ENCODE peak calls at places on chromosomes 16 and 17, in nine cellular contexts. One of them, this sample, is unnamed.

GRCh38 chr17:7186241-7186640 is 7.1 kb upstream of the ASGR1 start:
- DNase-seq in right cardiac atrium: no peak
- DNase-seq in CD4-positive, alpha-beta T cell: no peak
- DNase-seq in activated CD4-positive, alpha-beta T cell treated with anti-CD3 and anti-CD28 coated beads, Interleukin-2, amount 50 U/mL, for 1 hour: no peak
- DNase-seq in T follicular helper cell: no peak
- DNase-seq in activated T-cell treated with anti-CD3 and anti-CD28 coated beads for 24 hours: no peak
- DNase-seq in renal cortical epithelial cell: no peak
- DNase-seq in activated gamma-delta T cell treated with anti-CD3 and anti-CD28 coated beads, Interleukin-2, amount 50 U/mL, for 16 hours: no peak
- DNase-seq in brain microvascular endothelial cell: no peak
- DNase-seq in this sample: peak

GRCh38 chr16:9372934-9373890 is 281.8 kb downstream of the HAPSTR1 start:
- DNase-seq in right cardiac atrium: no peak
- DNase-seq in CD4-positive, alpha-beta T cell: no peak
- DNase-seq in activated CD4-positive, alpha-beta T cell treated with anti-CD3 and anti-CD28 coated beads, Interleukin-2, amount 50 U/mL, for 1 hour: no peak
- DNase-seq in T follicular helper cell: no peak
- DNase-seq in activated T-cell treated with anti-CD3 and anti-CD28 coated beads for 24 hours: no peak
- DNase-seq in renal cortical epithelial cell: no peak
- DNase-seq in activated gamma-delta T cell treated with anti-CD3 and anti-CD28 coated beads, Interleukin-2, amount 50 U/mL, for 16 hours: no peak
- DNase-seq in brain microvascular endothelial cell: no peak
- DNase-seq in this sample: peak

GRCh38 chr16:57700801-57701551 is 6.4 kb downstream of the DRC7 start:
- DNase-seq in right cardiac atrium: no peak
- DNase-seq in CD4-positive, alpha-beta T cell: no peak
- DNase-seq in activated CD4-positive, alpha-beta T cell treated with anti-CD3 and anti-CD28 coated beads, Interleukin-2, amount 50 U/mL, for 1 hour: no peak
- DNase-seq in T follicular helper cell: no peak
- DNase-seq in activated T-cell treated with anti-CD3 and anti-CD28 coated beads for 24 hours: no peak
- DNase-seq in renal cortical epithelial cell: no peak
- DNase-seq in activated gamma-delta T cell treated with anti-CD3 and anti-CD28 coated beads, Interleukin-2, amount 50 U/mL, for 16 hours: no peak
- DNase-seq in brain microvascular endothelial cell: no peak
- DNase-seq in this sample: peak

GRCh38 chr16:27839419-27839818 is 224.1 kb downstream of the GSG1L start:
- DNase-seq in right cardiac atrium: no peak
- DNase-seq in CD4-positive, alpha-beta T cell: no peak
- DNase-seq in activated CD4-positive, alpha-beta T cell treated with anti-CD3 and anti-CD28 coated beads, Interleukin-2, amount 50 U/mL, for 1 hour: no peak
- DNase-seq in T follicular helper cell: no peak
- DNase-seq in activated T-cell treated with anti-CD3 and anti-CD28 coated beads for 24 hours: no peak
- DNase-seq in renal cortical epithelial cell: peak
- DNase-seq in activated gamma-delta T cell treated with anti-CD3 and anti-CD28 coated beads, Interleukin-2, amount 50 U/mL, for 16 hours: no peak
- DNase-seq in brain microvascular endothelial cell: peak
- DNase-seq in this sample: no peak

GRCh38 chr16:10878644-10879498 is 1.9 kb downstream of the CIITA start:
- DNase-seq in right cardiac atrium: peak
- DNase-seq in CD4-positive, alpha-beta T cell: no peak
- DNase-seq in activated CD4-positive, alpha-beta T cell treated with anti-CD3 and anti-CD28 coated beads, Interleukin-2, amount 50 U/mL, for 1 hour: no peak
- DNase-seq in T follicular helper cell: no peak
- DNase-seq in activated T-cell treated with anti-CD3 and anti-CD28 coated beads for 24 hours: no peak
- DNase-seq in renal cortical epithelial cell: peak
- DNase-seq in activated gamma-delta T cell treated with anti-CD3 and anti-CD28 coated beads, Interleukin-2, amount 50 U/mL, for 16 hours: no peak
- DNase-seq in brain microvascular endothelial cell: peak
- DNase-seq in this sample: peak

GRCh38 chr16:73189132-73189531 is 141.2 kb upstream of the ZFHX3 start:
- DNase-seq in right cardiac atrium: no peak
- DNase-seq in CD4-positive, alpha-beta T cell: no peak
- DNase-seq in activated CD4-positive, alpha-beta T cell treated with anti-CD3 and anti-CD28 coated beads, Interleukin-2, amount 50 U/mL, for 1 hour: no peak
- DNase-seq in T follicular helper cell: no peak
- DNase-seq in activated T-cell treated with anti-CD3 and anti-CD28 coated beads for 24 hours: no peak
- DNase-seq in renal cortical epithelial cell: no peak
- DNase-seq in activated gamma-delta T cell treated with anti-CD3 and anti-CD28 coated beads, Interleukin-2, amount 50 U/mL, for 16 hours: no peak
- DNase-seq in brain microvascular endothelial cell: no peak
- DNase-seq in this sample: no peak

GRCh38 chr16:79651363-79651762 is 50.8 kb upstream of the MAF start:
- DNase-seq in right cardiac atrium: peak
- DNase-seq in CD4-positive, alpha-beta T cell: no peak
- DNase-seq in activated CD4-positive, alpha-beta T cell treated with anti-CD3 and anti-CD28 coated beads, Interleukin-2, amount 50 U/mL, for 1 hour: no peak
- DNase-seq in T follicular helper cell: no peak
- DNase-seq in activated T-cell treated with anti-CD3 and anti-CD28 coated beads for 24 hours: no peak
- DNase-seq in renal cortical epithelial cell: peak
- DNase-seq in activated gamma-delta T cell treated with anti-CD3 and anti-CD28 coated beads, Interleukin-2, amount 50 U/mL, for 16 hours: no peak
- DNase-seq in brain microvascular endothelial cell: peak
- DNase-seq in this sample: no peak

GRCh38 chr17:39960406-39961053 is 2.3 kb upstream of the GSDMA start:
- DNase-seq in right cardiac atrium: no peak
- DNase-seq in CD4-positive, alpha-beta T cell: no peak
- DNase-seq in activated CD4-positive, alpha-beta T cell treated with anti-CD3 and anti-CD28 coated beads, Interleukin-2, amount 50 U/mL, for 1 hour: no peak
- DNase-seq in T follicular helper cell: no peak
- DNase-seq in activated T-cell treated with anti-CD3 and anti-CD28 coated beads for 24 hours: no peak
- DNase-seq in renal cortical epithelial cell: no peak
- DNase-seq in activated gamma-delta T cell treated with anti-CD3 and anti-CD28 coated beads, Interleukin-2, amount 50 U/mL, for 16 hours: no peak
- DNase-seq in brain microvascular endothelial cell: no peak
- DNase-seq in this sample: no peak

GRCh38 chr17:40980594-40980993 is 3.5 kb downstream of the KRT40 start:
- DNase-seq in right cardiac atrium: peak
- DNase-seq in CD4-positive, alpha-beta T cell: no peak
- DNase-seq in activated CD4-positive, alpha-beta T cell treated with anti-CD3 and anti-CD28 coated beads, Interleukin-2, amount 50 U/mL, for 1 hour: no peak
- DNase-seq in T follicular helper cell: no peak
- DNase-seq in activated T-cell treated with anti-CD3 and anti-CD28 coated beads for 24 hours: no peak
- DNase-seq in renal cortical epithelial cell: no peak
- DNase-seq in activated gamma-delta T cell treated with anti-CD3 and anti-CD28 coated beads, Interleukin-2, amount 50 U/mL, for 16 hours: no peak
- DNase-seq in brain microvascular endothelial cell: no peak
- DNase-seq in this sample: no peak

GRCh38 chr17:64115043-64115698 is 14.8 kb downstream of the ERN1 start:
- DNase-seq in right cardiac atrium: peak
- DNase-seq in CD4-positive, alpha-beta T cell: no peak
- DNase-seq in activated CD4-positive, alpha-beta T cell treated with anti-CD3 and anti-CD28 coated beads, Interleukin-2, amount 50 U/mL, for 1 hour: no peak
- DNase-seq in T follicular helper cell: no peak
- DNase-seq in activated T-cell treated with anti-CD3 and anti-CD28 coated beads for 24 hours: no peak
- DNase-seq in renal cortical epithelial cell: no peak
- DNase-seq in activated gamma-delta T cell treated with anti-CD3 and anti-CD28 coated beads, Interleukin-2, amount 50 U/mL, for 16 hours: no peak
- DNase-seq in brain microvascular endothelial cell: no peak
- DNase-seq in this sample: peak